ENCODE peak calls at places on chromosome 4, in eight cellular contexts. G is NCI-H2081; O is RWPE1; D is NCI-H1092 treated with DMSO at 0.1 percent for 48 hours; M is GM12892; V is A549; F is activated T-helper 1 cell treated with anti-CD3 and anti-CD28 coated beads, Interleukin-2, amount 50 U/mL, for 16 hours; Y is GM23338. N is an unnamed sample.

GRCh38 chr4:71188197-71188625 is 150.6 kb upstream of the SLC4A4 start:
- DNase-seq in O (no peak), D (no peak), V (no peak), Y (peak), F (no peak), G (no peak), M (no peak), N (no peak)

GRCh38 chr4:2350982-2351381 is 67.5 kb downstream of the ZFYVE28 start:
- DNase-seq in G (no peak), O (no peak), V (no peak), Y (no peak), D (no peak), M (no peak), F (no peak), N (no peak)

GRCh38 chr4:163367651-163368050 is 24.0 kb downstream of the NPY5R start:
- DNase-seq in O (no peak), G (no peak), V (no peak), Y (no peak), F (no peak), M (no peak), D (no peak), N (no peak)

GRCh38 chr4:54433686-54434085 is 204.6 kb downstream of the PDGFRA start:
- DNase-seq in F (no peak), O (no peak), V (peak), M (no peak), Y (peak), G (no peak), D (no peak), N (no peak)

GRCh38 chr4:181662383-181662782 is 580.8 kb upstream of the TENM3 start:
- DNase-seq in D (no peak), G (no peak), M (no peak), Y (no peak), F (no peak), O (no peak), V (no peak), N (no peak)

GRCh38 chr4:4849524-4850193 is 9.8 kb upstream of the MSX1 start:
- DNase-seq in V (no peak), G (no peak), O (no peak), M (no peak), Y (no peak), F (no peak), D (no peak), N (no peak)

GRCh38 chr4:124030038-124030638 is 633.5 kb downstream of the SPRY1 start:
- DNase-seq in F (no peak), M (no peak), D (no peak), Y (no peak), G (peak), V (no peak), O (no peak), N (no peak)

GRCh38 chr4:102867278-102868152 is 1.3 kb upstream of the CISD2 start:
- DNase-seq in G (no peak), O (no peak), D (no peak), Y (no peak), V (peak), F (no peak), M (no peak), N (no peak)

GRCh38 chr4:26130173-26130572 is 190.6 kb upstream of the RBPJ start:
- DNase-seq in V (no peak), Y (no peak), M (peak), O (no peak), G (no peak), D (no peak), F (no peak), N (no peak)

GRCh38 chr4:24973471-24974251 is 57.1 kb downstream of the LGI2 start:
- DNase-seq in G (no peak), D (peak), V (peak), Y (no peak), M (no peak), O (no peak), F (no peak), N (no peak)

GRCh38 chr4:101818362-101818761 is 27.8 kb downstream of the BANK1 start:
- DNase-seq in Y (no peak), M (no peak), G (no peak), D (no peak), O (no peak), F (no peak), V (no peak), N (peak)

N was measured in AG04449.